ENCODE peak calls at places on chromosome 9, in five cellular contexts. S is HFF-Myc, C is ovary, L is HFFc6, A is A549. N is an unnamed sample.

GRCh38 chr9:122217640-122218039 is 11.1 kb downstream of the LHX6 start:
- DNase-seq in L (no peak), S (no peak), A (no peak), C (no peak), N (no peak)

GRCh38 chr9:81771606-81772005 is 82.3 kb upstream of the TLE1 start:
- DNase-seq in C (no peak), S (peak), L (no peak), A (no peak), N (no peak)

GRCh38 chr9:129473523-129474244 is 147.2 kb downstream of the C9orf50 start:
- DNase-seq in A (no peak), C (peak), L (no peak), S (no peak), N (no peak)

GRCh38 chr9:135608294-135608998 is 30.9 kb downstream of the GLT6D1 start:
- DNase-seq in C (no peak), A (no peak), L (no peak), S (no peak), N (no peak)

GRCh38 chr9:6410653-6411052 is 2.3 kb upstream of the UHRF2 start:
- DNase-seq in S (no peak), L (no peak), C (no peak), A (no peak), N (no peak)

GRCh38 chr9:95989304-95989703 is 113.8 kb downstream of the ERCC6L2 start:
- DNase-seq in L (no peak), C (no peak), A (no peak), S (no peak), N (no peak)

GRCh38 chr9:69976165-69976564 is 67.5 kb upstream of the MAMDC2 start:
- DNase-seq in L (peak), C (no peak), A (peak), S (peak), N (no peak)

GRCh38 chr9:121619566-121619965 is 31.9 kb upstream of the DAB2IP start:
- DNase-seq in C (no peak), S (no peak), A (no peak), L (no peak), N (no peak)

GRCh38 chr9:34505370-34506120 is 17.2 kb downstream of the ENHO start:
- DNase-seq in C (no peak), L (no peak), A (no peak), S (no peak), N (no peak)

GRCh38 chr9:121699271-121700164 is 48.1 kb downstream of the DAB2IP start:
- DNase-seq in C (peak), L (peak), S (no peak), A (no peak), N (peak)

GRCh38 chr9:1337169-1337568 is 287.0 kb downstream of the DMRT2 start:
- DNase-seq in C (no peak), A (peak), L (no peak), S (peak), N (no peak)
- TF ChIP-seq CTCF in C (no peak), A (no peak), L (no peak), S (peak), N (no peak)

DNA sequence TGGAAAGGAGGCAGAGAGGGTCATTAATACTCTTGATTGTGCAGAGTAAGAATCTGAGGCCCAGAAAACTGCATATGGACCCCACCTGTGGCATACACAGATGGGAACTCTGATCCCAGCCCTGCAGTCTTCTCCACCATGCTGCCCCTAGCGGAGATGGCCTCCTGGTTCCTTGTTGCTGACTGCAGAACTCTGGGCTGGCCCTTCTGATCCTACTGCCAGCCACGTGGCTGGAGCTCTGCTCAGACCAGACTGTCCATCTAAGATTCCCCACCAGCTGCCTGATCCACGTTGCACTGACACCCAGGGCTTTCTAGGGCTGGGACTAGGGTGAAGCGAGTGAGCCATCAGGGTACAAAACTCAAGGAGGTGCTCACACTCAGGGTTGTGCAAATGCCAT is 245.7 kb upstream of the NR4A3 start:
- DNase-seq in C (no peak), L (no peak), A (peak), S (no peak), N (no peak)
- TF ChIP-seq CTCF in C (no peak), L (peak), A (no peak), S (peak), N (no peak)

DNA sequence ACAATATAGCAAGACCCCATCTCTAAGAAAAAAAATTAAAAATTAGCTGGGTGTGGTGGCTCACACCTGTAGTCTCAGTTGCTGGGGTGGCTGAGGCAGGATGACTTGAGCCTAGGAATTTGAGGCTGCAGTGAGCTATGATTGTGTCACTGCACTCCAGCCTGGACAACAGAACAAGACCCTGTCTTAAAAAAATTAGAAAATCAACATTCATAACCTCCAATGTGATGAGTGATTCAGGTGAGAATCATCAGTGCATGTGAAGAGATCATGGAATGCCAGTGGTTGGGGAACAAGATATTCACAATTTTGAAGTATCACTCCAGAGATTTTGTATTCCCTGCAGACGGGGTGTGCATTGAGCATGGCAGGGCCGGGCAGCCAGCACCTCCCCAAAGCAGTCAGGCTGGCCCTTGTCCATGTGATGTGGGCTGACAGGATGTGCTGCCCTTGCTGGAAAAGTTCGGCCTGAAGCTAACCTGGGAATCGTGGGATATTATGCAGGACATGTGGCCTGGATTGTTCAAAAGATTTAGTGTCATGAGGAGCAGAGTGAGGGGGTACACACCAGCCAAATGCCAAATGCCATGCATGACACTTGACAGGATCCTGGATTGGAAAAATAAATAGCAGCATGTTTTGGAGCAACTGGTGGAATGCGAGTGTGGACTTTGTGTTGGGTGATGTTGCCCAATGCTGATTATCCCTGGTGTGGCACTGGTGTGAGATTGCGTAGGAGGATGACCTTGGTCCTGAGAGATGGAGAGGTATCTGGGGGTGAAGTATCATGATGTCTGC is 189.0 kb downstream of the RGS3 start:
- DNase-seq in S (no peak), A (no peak), C (no peak), L (no peak), N (no peak)
- TF ChIP-seq CTCF in S (no peak), A (no peak), C (no peak), L (no peak), N (no peak)

GRCh38 chr9:92151691-92152393 is 36.6 kb upstream of the SPTLC1 start:
- DNase-seq in A (no peak), L (peak), C (no peak), S (no peak), N (no peak)

GRCh38 chr9:92146610-92147009 is 31.4 kb upstream of the SPTLC1 start:
- DNase-seq in L (no peak), A (peak), C (peak), S (no peak), N (no peak)

GRCh38 chr9:92147854-92148184 is 32.6 kb upstream of the SPTLC1 start:
- DNase-seq in C (no peak), A (no peak), L (no peak), S (no peak), N (no peak)

GRCh38 chr9:92142329-92142728 is 27.1 kb upstream of the SPTLC1 start:
- DNase-seq in S (no peak), L (no peak), C (no peak), A (no peak), N (no peak)

DNA sequence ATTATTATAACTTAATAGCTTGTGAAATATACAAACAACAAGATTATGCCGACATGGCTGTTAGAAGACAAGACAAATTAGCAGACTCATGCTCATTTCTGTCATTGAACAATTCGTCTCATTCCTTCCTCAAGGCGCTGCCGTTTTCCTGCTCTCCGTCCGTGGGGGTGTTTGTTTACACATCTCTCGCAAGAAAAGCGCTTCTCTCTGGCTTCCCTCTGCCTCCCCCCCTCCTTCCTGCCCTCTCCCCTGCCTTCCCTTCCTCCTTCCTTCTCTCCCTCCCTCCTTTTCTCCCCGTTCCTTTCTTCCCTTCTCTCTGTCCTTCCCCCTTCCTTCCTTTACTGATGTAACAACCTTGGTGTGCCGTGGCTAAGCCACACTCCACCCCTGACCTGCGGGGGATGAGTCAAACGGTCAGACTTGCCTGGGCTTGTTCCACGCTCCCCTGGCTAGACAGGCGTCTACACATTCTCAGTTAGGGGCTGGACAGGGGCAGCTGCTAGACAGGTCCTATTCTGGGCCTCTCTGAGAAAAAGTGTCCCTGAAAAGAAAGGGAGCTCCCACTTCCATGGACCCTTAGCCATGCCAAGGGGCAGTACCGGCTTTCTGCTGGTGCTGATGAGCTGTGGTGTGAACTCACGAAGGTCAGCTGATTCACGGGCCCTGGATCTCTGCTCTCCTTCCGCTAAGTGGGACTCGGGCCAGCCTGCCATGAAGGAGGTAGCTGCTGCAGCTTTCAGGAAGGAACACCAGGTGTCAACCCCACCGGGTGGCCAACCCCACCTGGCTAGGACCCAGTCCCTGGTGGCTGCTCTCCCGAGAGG is 32.0 kb upstream of the SPTLC1 start:
- DNase-seq in L (peak), A (peak), S (peak), C (peak), N (no peak)
- TF ChIP-seq CTCF in L (peak), A (no peak), S (peak), C (no peak), N (no peak)

GRCh38 chr9:132546148-132547051 is 36.0 kb upstream of the BARHL1 start:
- DNase-seq in L (no peak), A (no peak), S (no peak), C (no peak), N (peak)
- TF ChIP-seq CTCF in L (peak), A (peak), S (peak), C (no peak), N (peak)

GRCh38 chr9:86585422-86586143 is 231.4 kb upstream of the TUT7 start:
- DNase-seq in L (no peak), S (no peak), C (no peak), A (no peak), N (no peak)

GRCh38 chr9:86586144-86586494 is 231.9 kb upstream of the TUT7 start:
- DNase-seq in L (no peak), C (no peak), S (no peak), A (no peak), N (no peak)

GRCh38 chr9:86594724-86595123 is 240.5 kb upstream of the TUT7 start:
- DNase-seq in A (no peak), C (no peak), S (no peak), L (no peak), N (no peak)

GRCh38 chr9:86591472-86591871 is 237.3 kb upstream of the TUT7 start:
- DNase-seq in S (no peak), L (no peak), A (no peak), C (no peak), N (no peak)

DNA sequence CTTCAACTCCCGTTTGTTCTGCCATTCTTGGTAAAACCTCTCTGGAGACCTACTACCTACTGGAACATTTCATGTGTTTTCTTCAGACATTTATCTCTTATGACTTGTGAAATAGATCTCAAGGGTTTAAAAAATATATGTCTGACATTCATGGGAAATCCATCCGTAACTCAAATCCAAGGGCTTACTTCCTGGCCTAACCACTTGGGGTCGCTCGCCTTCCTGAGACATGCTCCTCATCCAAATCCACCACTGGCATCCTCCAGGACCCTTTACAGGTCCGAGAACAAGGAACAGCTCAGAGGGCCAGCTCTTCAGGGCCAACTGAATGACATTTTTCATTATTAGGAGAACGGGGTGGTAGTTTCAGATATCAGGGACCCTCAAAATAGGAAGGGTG is 235.1 kb upstream of the TUT7 start:
- DNase-seq in S (no peak), C (no peak), L (no peak), A (peak), N (no peak)
- TF ChIP-seq CTCF in S (no peak), C (no peak), L (peak), A (no peak), N (no peak)

GRCh38 chr9:130479587-130479986 is 34.8 kb downstream of the ASS1 start:
- DNase-seq in S (no peak), L (no peak), C (no peak), A (no peak), N (no peak)
- TF ChIP-seq CTCF in S (no peak), L (no peak), C (no peak), A (no peak), N (no peak)

GRCh38 chr9:12717907-12718306 is 24.7 kb downstream of the TYRP1 start:
- DNase-seq in L (no peak), A (no peak), C (no peak), S (no peak), N (no peak)

GRCh38 chr9:12719431-12719830 is 26.2 kb downstream of the TYRP1 start:
- DNase-seq in L (peak), S (no peak), C (no peak), A (peak), N (no peak)

GRCh38 chr9:12715268-12715667 is 22.1 kb downstream of the TYRP1 start:
- DNase-seq in C (no peak), A (no peak), L (no peak), S (no peak), N (no peak)

GRCh38 chr9:12718482-12719026 is 25.4 kb downstream of the TYRP1 start:
- DNase-seq in S (no peak), C (no peak), L (no peak), A (no peak), N (no peak)

DNA sequence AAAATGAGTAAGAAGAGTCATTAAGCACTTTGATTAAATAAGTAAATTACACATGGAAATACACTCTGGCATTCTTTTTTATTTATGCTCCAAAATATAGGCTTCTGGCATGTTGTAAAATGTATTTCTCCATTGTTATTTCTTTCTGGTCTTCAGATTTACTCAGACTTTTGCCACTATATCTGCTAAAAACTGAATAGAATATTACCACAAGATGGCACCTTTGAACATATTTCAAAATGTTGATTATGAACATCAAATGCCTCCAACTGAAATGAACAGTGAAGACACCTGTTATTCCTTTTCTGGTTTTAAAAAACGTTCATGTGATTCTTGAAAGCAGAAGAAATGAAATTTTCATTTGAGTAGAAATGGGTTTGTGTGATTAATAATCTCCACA is 23.6 kb downstream of the TYRP1 start:
- DNase-seq in L (no peak), A (no peak), S (no peak), C (no peak), N (no peak)
- TF ChIP-seq CTCF in L (peak), A (peak), S (no peak), C (no peak), N (no peak)

DNA sequence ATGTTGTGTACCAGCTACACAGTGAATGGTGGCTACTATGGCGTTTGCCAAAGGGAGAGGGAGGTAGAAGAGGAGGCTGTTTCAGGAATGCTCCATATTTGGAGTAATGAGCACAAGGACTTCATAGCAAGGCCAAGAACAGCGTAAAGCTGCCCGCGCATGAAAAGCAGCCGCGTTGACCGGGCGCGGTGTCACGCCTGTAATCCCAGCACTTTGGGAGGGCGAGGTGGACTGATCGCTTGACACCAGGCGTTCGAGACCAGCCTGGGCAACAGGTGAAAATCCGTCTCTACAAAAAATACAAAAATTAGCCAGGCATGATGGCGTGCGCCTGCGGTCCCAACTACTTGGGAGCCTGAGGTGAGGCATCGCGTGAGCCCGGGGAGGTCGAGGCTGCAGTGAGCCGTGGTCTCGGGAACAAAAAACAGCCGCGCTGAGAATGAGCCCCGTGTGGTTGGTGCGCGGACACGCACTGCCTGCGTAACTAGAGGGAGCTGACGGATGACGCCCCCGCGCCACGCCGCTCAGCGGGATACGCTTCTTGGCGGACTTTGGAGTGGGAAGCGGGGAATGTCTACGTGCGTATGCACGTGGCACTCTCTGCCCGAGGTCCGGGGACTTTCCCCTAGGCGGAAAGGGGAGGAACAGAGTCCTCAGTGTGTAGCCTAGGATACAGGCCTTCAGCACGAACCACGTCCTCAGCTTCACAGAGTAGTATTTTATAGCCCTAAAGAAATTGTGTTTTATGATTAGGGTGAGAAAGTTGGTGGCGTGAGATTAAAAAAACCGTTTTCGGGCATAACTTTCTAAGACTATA is at the start of gene RMRP:
- DNase-seq in C (peak), A (peak), S (peak), L (peak), N (peak)
- TF ChIP-seq CTCF in C (peak), A (no peak), S (no peak), L (peak), N (peak)

N was measured in neural crest cell.